ENCODE peak calls at places on chromosomes 13 and 19, in ten cellular contexts. U is lower lobe of right lung; W is brain microvascular endothelial cell; A is CD8-positive, alpha-beta T cell; L is small intestine; B is WERI-Rb-1; Y is cardiac muscle cell; S is CD4-positive, alpha-beta memory T cell; V is mammary epithelial cell; H is PC-3. I is an unnamed sample.
A peak's percentile ranks its signal among the peaks of the same experiment; 100 is the strongest.

GRCh38 chr19:47274071-47274890 is at the start of gene INAFM1:
- DNase-seq in U (peak; percentile 99), S (peak; percentile 99), H (peak; percentile 87), W (peak; percentile 92), A (peak; percentile 100), L (peak; percentile 95), V (peak; percentile 94), B (peak; percentile 96), Y (peak; percentile 97), I (peak; percentile 100)

GRCh38 chr13:68923995-68924394 is 1183.6 kb upstream of the ATXN8OS start:
- DNase-seq in L (no peak), V (no peak), H (no peak), S (no peak), W (no peak), A (no peak), B (no peak), Y (no peak), U (no peak), I (no peak)

GRCh38 chr13:44578064-44578394 is 1.9 kb upstream of the TSC22D1 start:
- DNase-seq in L (no peak), B (no peak), V (no peak), S (no peak), A (no peak), H (no peak), Y (no peak), W (no peak), U (no peak), I (no peak)

GRCh38 chr19:41872775-41873647 is 4.1 kb upstream of the CD79A start:
- DNase-seq in A (peak; percentile 51), V (peak; percentile 77), B (peak; percentile 89), W (peak; percentile 58), L (peak; percentile 86), H (peak; percentile 75), U (peak; percentile 87), S (peak; percentile 63), Y (peak; percentile 71), I (peak; percentile 64)

GRCh38 chr13:45280751-45281634 is 60.0 kb downstream of the TPT1 start:
- DNase-seq in W (peak; percentile 70), Y (peak; percentile 81), V (peak; percentile 84), B (peak; percentile 55), S (peak; percentile 15), U (peak; percentile 65), H (peak; percentile 83), A (peak; percentile 10), L (peak; percentile 82), I (peak; percentile 83)

GRCh38 chr13:21965095-21965494 is 294.2 kb downstream of the FGF9 start:
- DNase-seq in A (no peak), B (no peak), H (no peak), Y (no peak), W (no peak), L (no peak), V (no peak), U (no peak), S (no peak), I (no peak)

GRCh38 chr13:59409211-59409610 is 754.5 kb downstream of the DIAPH3 start:
- DNase-seq in B (peak; percentile 57), A (no peak), U (no peak), H (no peak), W (peak; percentile 1), V (no peak), L (no peak), Y (peak; percentile 80), S (no peak), I (no peak)

GRCh38 chr13:42643076-42643475 is 69.1 kb downstream of the TNFSF11 start:
- DNase-seq in U (no peak), B (no peak), A (no peak), L (no peak), S (no peak), W (no peak), H (no peak), V (no peak), Y (no peak), I (no peak)

GRCh38 chr13:52665325-52665724 is 12.7 kb downstream of the SUGT1 start:
- DNase-seq in S (peak; percentile 18), B (no peak), H (peak; percentile 39), Y (peak; percentile 29), U (no peak), W (no peak), V (peak; percentile 37), A (no peak), L (peak; percentile 9), I (no peak)

GRCh38 chr13:71964491-71965108 is 97.6 kb upstream of the DACH1 start:
- DNase-seq in V (no peak), H (peak; percentile 5), W (peak; percentile 22), B (no peak), Y (no peak), L (peak; percentile 2), U (no peak), S (no peak), A (no peak), I (no peak)

GRCh38 chr13:100675660-100676129 is 1.1 kb upstream of the TMTC4 start:
- DNase-seq in A (no peak), S (no peak), W (no peak), Y (no peak), U (no peak), L (peak; percentile 16), V (no peak), H (no peak), B (no peak), I (no peak)
- H3K27ac ChIP-seq in A (peak overlapping the region; percentile 78), S (peak overlapping the region; percentile 73), W (no peak overlapping the region), Y (no peak overlapping the region), U (peak overlapping the region; percentile 85), L (no peak overlapping the region), V (no peak overlapping the region), H (no peak overlapping the region), B (peak overlapping the region; percentile 73), I (no peak overlapping the region)

GRCh38 chr19:15430526-15431120 is 11.8 kb upstream of the AKAP8L start:
- DNase-seq in S (no peak), B (no peak), W (no peak), A (no peak), Y (no peak), V (no peak), L (no peak), H (no peak), U (no peak), I (no peak)
- H3K27ac ChIP-seq in S (no peak overlapping the region), B (no peak overlapping the region), W (no peak overlapping the region), A (no peak overlapping the region), Y (no peak overlapping the region), V (no peak overlapping the region), L (no peak overlapping the region), H (no peak overlapping the region), U (no peak overlapping the region), I (no peak overlapping the region)

GRCh38 chr19:16573296-16573695 is 1.1 kb upstream of the SLC35E1 start:
- DNase-seq in W (no peak), Y (no peak), V (no peak), A (no peak), S (no peak), U (peak; percentile 25), B (no peak), H (no peak), L (no peak), I (no peak)
- H3K27ac ChIP-seq in W (no peak overlapping the region), Y (peak overlapping the region; percentile 77), V (peak overlapping the region; percentile 91), A (peak overlapping the region; percentile 99), S (peak overlapping the region; percentile 91), U (peak overlapping the region; percentile 89), B (peak overlapping the region; percentile 80), H (peak overlapping the region; percentile 77), L (peak overlapping the region; percentile 90), I (no peak overlapping the region)

DNA sequence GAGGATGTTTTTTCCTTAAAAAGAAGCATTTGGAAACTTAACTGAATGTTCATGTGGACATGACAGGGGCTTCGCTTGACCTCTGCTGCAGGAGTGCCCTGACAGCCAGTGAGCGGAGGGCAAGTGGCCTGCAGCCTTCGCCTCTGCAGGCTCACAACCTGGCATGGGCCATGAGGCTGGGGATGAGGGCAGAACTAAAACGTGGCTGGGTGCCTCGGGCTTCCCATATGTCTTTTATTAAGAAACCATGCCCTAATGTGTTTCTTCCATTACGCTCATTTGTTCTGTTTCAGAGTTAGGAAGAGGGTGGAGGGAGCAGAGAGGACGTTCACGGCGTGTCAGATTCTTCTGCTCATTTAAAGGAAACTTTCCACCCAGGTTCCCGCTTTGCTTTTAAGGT is 2.9 kb downstream of the ARHGEF7 start:
- DNase-seq in A (no peak), Y (no peak), U (no peak), W (no peak), S (no peak), B (no peak), L (no peak), V (no peak), H (no peak), I (no peak)
- H3K27ac ChIP-seq in A (no peak overlapping the region), Y (no peak overlapping the region), U (no peak overlapping the region), W (no peak overlapping the region), S (no peak overlapping the region), B (no peak overlapping the region), L (no peak overlapping the region), V (no peak overlapping the region), H (no peak overlapping the region), I (peak overlapping the region; percentile 37)

DNA sequence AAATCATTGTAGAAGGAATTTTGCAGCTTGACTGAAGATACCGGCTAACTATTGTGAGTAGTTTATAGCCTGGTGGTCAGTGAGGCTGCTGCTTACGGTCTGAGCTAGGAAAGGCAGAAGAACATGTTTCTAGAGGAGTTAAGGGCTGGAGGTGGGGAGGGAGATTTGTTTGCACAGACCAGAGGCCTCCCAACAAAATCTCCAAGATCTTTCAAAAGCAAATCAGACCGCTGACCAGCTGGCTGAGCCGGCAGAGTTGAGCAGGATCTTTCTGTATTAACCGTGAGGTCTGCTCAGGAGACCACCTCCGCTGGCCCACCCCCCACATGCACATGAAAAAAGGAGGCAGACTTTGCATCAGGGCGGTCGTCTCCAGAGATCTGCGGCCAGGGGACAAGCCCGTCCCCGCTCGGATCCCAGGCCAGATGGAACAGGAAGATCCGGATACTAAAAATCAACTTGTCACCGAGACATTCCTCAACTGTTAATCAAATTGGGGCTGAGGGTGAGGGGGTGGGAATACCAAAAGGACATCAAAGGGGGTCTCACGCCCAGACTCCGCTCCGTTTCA is 318.8 kb downstream of the ZNF536 start:
- DNase-seq in B (peak; percentile 37), U (no peak), H (no peak), Y (no peak), A (no peak), L (no peak), W (no peak), S (no peak), V (no peak), I (no peak)
- H3K27ac ChIP-seq in B (peak overlapping the region; percentile 61), U (no peak overlapping the region), H (no peak overlapping the region), Y (no peak overlapping the region), A (no peak overlapping the region), L (no peak overlapping the region), W (no peak overlapping the region), S (no peak overlapping the region), V (no peak overlapping the region), I (no peak overlapping the region)

DNA sequence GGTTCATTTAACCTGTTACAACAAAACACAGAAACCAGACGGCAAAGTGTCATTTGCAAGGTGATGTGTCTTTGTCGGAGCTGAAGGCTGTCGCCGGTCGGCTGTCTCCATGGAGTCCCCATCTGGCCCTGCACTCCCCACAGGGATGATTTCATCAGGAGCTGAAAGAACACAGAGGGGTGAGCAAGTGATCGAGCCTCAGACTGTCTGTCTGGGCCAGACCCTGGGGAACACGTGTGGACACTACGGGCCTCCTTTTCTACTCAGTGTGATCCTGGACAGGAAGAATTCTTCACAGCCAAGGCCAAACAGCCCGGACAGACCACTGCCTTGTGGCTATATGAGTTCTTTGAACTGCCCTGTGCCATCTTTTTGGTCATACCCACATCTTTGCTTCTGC is 85.1 kb downstream of the RNASEH2B start:
- DNase-seq in A (no peak), H (no peak), Y (no peak), L (no peak), S (no peak), U (no peak), W (no peak), V (no peak), B (peak; percentile 55), I (no peak)
- H3K27ac ChIP-seq in A (no peak overlapping the region), H (no peak overlapping the region), Y (no peak overlapping the region), L (no peak overlapping the region), S (no peak overlapping the region), U (no peak overlapping the region), W (no peak overlapping the region), V (no peak overlapping the region), B (peak overlapping the region; percentile 64), I (no peak overlapping the region)

I was measured in aorta.